ENCODE peak calls at places on chromosomes 7 and 10, in six cellular contexts. U, M, P, K, R and Y are unnamed samples.

GRCh38 chr7:102898532-102898859 is 14.3 kb upstream of the LRRC17 start:
- DNase-seq in U (no peak), M (no peak), P (no peak), K (no peak), R (no peak), Y (no peak)

GRCh38 chr7:108002726-108003590 is at the start of gene LAMB1:
- DNase-seq in U (no peak), M (peak), P (peak), K (peak), R (peak), Y (peak)

GRCh38 chr7:81789406-81790139 is 19.7 kb upstream of the HGF start:
- DNase-seq in U (no peak), M (no peak), P (no peak), K (no peak), R (no peak), Y (no peak)

GRCh38 chr7:96931891-96932290 is 73.5 kb upstream of the DLX6 start:
- DNase-seq in U (no peak), M (no peak), P (no peak), K (no peak), R (no peak), Y (no peak)

GRCh38 chr10:70575486-70575873 is 27.1 kb downstream of the PRF1 start:
- DNase-seq in U (no peak), M (no peak), P (no peak), K (no peak), R (no peak), Y (no peak)

GRCh38 chr7:63043657-63044543 is 954.7 kb upstream of the ZNF722 start:
- DNase-seq in U (no peak), M (no peak), P (no peak), K (no peak), R (no peak), Y (no peak)

GRCh38 chr7:23228412-23228811 is 18.2 kb upstream of the GPNMB start:
- DNase-seq in U (no peak), M (no peak), P (no peak), K (no peak), R (no peak), Y (no peak)

GRCh38 chr10:104406715-104407517 is 53.3 kb downstream of the CFAP58 start:
- DNase-seq in U (peak), M (peak), P (no peak), K (no peak), R (peak), Y (no peak)

GRCh38 chr7:5448378-5449042 is 24.9 kb upstream of the TNRC18 start:
- DNase-seq in U (no peak), M (no peak), P (no peak), K (no peak), R (no peak), Y (no peak)

GRCh38 chr10:56632537-56632936 is 271.5 kb upstream of the ZWINT start:
- DNase-seq in U (no peak), M (no peak), P (no peak), K (no peak), R (no peak), Y (no peak)

GRCh38 chr10:77157248-77158019 is 480.2 kb downstream of the KCNMA1 start:
- DNase-seq in U (no peak), M (no peak), P (no peak), K (no peak), R (no peak), Y (no peak)

GRCh38 chr10:58030208-58030607 is 237.5 kb downstream of the IPMK start:
- DNase-seq in U (no peak), M (no peak), P (no peak), K (no peak), R (no peak), Y (no peak)

GRCh38 chr7:12951397-12951801 is 264.0 kb downstream of the ARL4A start:
- DNase-seq in U (no peak), M (peak), P (no peak), K (no peak), R (peak), Y (no peak)

GRCh38 chr7:29563590-29564454 is at the start of gene PRR15:
- DNase-seq in U (no peak), M (peak), P (peak), K (peak), R (peak), Y (peak)

GRCh38 chr7:148264933-148265557 is 325.5 kb upstream of the C7orf33 start:
- DNase-seq in U (no peak), M (peak), P (no peak), K (no peak), R (peak), Y (peak)

GRCh38 chr10:94677691-94678090 is 5.8 kb upstream of the CYP2C18 start:
- DNase-seq in U (no peak), M (peak), P (peak), K (no peak), R (peak), Y (no peak)
- TF ChIP-seq CTCF in U (no peak), M (peak), P (peak), K (no peak), R (no peak), Y (no peak)

GRCh38 chr10:118712930-118713634 is 41.7 kb downstream of the CACUL1 start:
- DNase-seq in U (no peak), M (no peak), P (peak), K (peak), R (no peak), Y (no peak)
- TF ChIP-seq CTCF in U (no peak), M (peak), P (peak), K (peak), R (no peak), Y (peak)

GRCh38 chr10:97032624-97033023 is 153.1 kb downstream of the SLIT1 start:
- DNase-seq in U (no peak), M (no peak), P (no peak), K (no peak), R (no peak), Y (no peak)
- TF ChIP-seq CTCF in U (no peak), M (no peak), P (no peak), K (no peak), R (no peak), Y (no peak)

DNA sequence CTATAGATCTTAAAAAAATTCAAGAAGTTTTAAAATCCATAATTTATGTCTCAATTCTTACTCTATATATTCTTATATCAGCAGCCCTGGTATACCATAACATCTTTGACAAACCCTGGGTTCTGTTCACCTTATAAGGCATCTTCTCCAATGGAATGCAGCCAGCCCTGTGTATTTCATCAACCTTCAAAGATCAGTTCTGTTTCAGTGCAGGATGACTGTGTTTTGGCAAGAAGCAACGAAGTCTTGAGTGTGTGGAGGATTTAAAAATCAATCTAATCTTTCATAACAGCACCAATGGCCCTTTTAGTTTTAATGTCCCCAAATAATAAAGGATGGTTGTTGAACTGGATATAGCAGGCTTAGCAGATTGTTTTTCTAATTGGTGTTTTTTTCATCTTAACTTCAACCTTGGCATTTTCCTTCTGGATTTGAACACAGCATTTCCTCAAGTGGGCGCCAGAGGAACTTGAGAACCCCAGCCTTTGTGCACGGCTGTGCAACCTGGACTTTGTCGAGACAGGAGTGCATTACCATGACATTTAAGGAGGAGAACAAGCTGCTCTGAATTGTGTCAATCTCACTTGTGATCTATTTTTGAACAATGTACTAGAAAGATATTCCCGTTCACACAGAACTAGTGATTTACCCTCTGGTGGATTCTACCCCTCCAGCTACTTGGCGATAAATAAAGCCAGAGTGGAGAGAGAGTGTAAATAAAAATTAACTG is 313.3 kb upstream of the AKR1E2 start:
- DNase-seq in U (peak), M (peak), P (peak), K (peak), R (peak), Y (peak)
- TF ChIP-seq CTCF in U (peak), M (peak), P (peak), K (peak), R (peak), Y (no peak)

DNA sequence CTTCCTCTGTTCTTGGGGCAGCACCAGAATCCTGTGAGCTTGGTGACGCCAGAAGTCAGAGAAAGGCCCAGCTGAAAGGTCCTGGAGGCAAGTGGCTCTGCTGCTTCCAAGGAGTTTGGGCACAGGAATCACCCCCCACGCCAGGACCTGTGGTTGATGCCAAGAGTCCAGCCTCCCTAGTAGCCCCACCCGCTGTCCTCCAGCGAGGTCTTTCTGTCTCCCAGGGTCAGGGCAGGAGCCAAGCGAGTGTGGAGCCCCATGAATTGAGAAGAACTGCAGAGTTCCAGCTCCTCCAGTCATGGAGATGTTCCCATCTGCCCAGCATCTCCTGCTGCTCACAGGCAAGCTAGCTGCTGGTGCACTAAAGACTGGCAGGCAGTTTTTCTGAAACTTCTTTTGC is 631.7 kb upstream of the MGMT start:
- DNase-seq in U (no peak), M (no peak), P (no peak), K (no peak), R (no peak), Y (no peak)
- TF ChIP-seq CTCF in U (no peak), M (no peak), P (no peak), K (no peak), R (no peak), Y (no peak)